ENCODE peak calls at places on chromosomes 16 and 17, in six cellular contexts. U, C, V, N, K and O are unnamed samples.

GRCh38 chr16:73177896-73178295 is 130.0 kb upstream of the ZFHX3 start:
- DNase-seq in C (no peak), K (no peak), N (no peak), U (no peak), V (no peak), O (no peak)

GRCh38 chr17:42289863-42290165 is 1.5 kb downstream of the STAT5A start:
- DNase-seq in N (no peak), V (peak; percentile 38), C (no peak), K (no peak), U (no peak), O (no peak)

GRCh38 chr16:20317117-20317516 is 10.2 kb downstream of the GP2 start:
- DNase-seq in U (no peak), N (no peak), C (no peak), V (no peak), K (no peak), O (no peak)

GRCh38 chr17:83057793-83058477 is 21.5 kb upstream of the METRNL start:
- DNase-seq in U (peak; percentile 81), C (no peak), K (no peak), V (peak; percentile 67), N (no peak), O (no peak)

GRCh38 chr16:74760007-74760767 is 14.4 kb downstream of the FA2H start:
- DNase-seq in V (no peak), N (no peak), C (no peak), U (no peak), K (no peak), O (peak; percentile 60)

GRCh38 chr16:9258423-9259051 is 167.1 kb downstream of the HAPSTR1 start:
- DNase-seq in K (peak; percentile 49), C (peak; percentile 70), U (no peak), N (peak; percentile 63), V (no peak), O (peak; percentile 66)

GRCh38 chr16:87757841-87758426 is 7.9 kb downstream of the KLHDC4 start:
- DNase-seq in K (peak; percentile 53), U (no peak), V (no peak), N (no peak), C (no peak), O (no peak)

GRCh38 chr16:1335996-1336395 is 2.6 kb downstream of the BAIAP3 start:
- DNase-seq in K (no peak), U (no peak), V (no peak), N (no peak), C (no peak), O (no peak)

GRCh38 chr17:66357037-66357436 is 54.6 kb downstream of the PRKCA start:
- DNase-seq in N (no peak), V (no peak), C (no peak), U (no peak), K (peak; percentile 14), O (no peak)

GRCh38 chr17:22703204-22703603 is 1010.9 kb downstream of the KCNJ18 start:
- DNase-seq in N (no peak), K (no peak), C (no peak), V (no peak), U (no peak), O (no peak)

GRCh38 chr17:58427807-58428206 is 10.5 kb upstream of the RNF43 start:
- DNase-seq in C (no peak), N (no peak), K (no peak), V (no peak), U (no peak), O (no peak)

GRCh38 chr17:57210224-57210553 is 46.1 kb upstream of the MSI2 start:
- DNase-seq in N (no peak), V (no peak), K (peak; percentile 71), C (no peak), U (no peak), O (no peak)

GRCh38 chr17:78351449-78352006 is 8.3 kb downstream of the SOCS3 start:
- DNase-seq in K (peak; percentile 99), C (no peak), V (peak; percentile 95), N (peak; percentile 93), U (peak; percentile 96), O (no peak)

GRCh38 chr16:3152273-3153076 is 17.6 kb downstream of the ZNF213 start:
- DNase-seq in N (peak; percentile 85), C (peak; percentile 82), K (peak; percentile 93), U (peak; percentile 86), V (peak; percentile 86), O (peak; percentile 73)
- TF ChIP-seq CTCF in N (peak; percentile 55), C (peak; percentile 80), K (peak; percentile 19), U (peak; percentile 46), V (peak; percentile 69), O (peak; percentile 62)

GRCh38 chr16:4814542-4815173 is 12.2 kb upstream of the ROGDI start:
- DNase-seq in K (no peak), N (no peak), U (no peak), C (no peak), V (no peak), O (no peak)
- TF ChIP-seq CTCF in K (no peak), N (no peak), U (peak; percentile 17), C (no peak), V (no peak), O (no peak)

GRCh38 chr17:45284176-45285140 is 22.6 kb upstream of the SPATA32 start:
- DNase-seq in K (no peak), N (no peak), V (no peak), C (peak; percentile 46), U (peak; percentile 75), O (no peak)
- TF ChIP-seq CTCF in K (no peak), N (no peak), V (peak; percentile 42), C (peak; percentile 70), U (peak; percentile 33), O (peak; percentile 44)

DNA sequence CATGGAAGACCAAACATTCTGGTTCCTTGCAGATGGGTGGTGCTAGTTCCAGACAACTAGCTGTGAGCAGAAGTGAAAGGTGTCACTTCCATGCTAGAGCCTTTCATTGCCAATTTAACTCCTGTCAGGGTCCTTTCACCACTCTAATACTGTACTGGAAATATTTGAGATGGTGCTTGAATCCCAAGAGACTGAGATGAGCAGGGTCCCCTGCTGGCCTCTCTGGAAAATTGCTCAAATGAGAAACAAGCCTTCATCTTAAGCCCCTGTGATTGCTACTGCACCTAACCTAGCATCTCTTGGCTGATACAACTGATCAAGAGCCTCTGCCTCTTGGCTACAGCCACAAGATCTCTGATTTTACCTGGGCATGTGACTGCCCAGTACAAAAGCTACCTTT is 7.4 kb upstream of the VAC14 start:
- DNase-seq in N (no peak), K (no peak), C (no peak), U (no peak), V (no peak), O (no peak)
- TF ChIP-seq CTCF in N (no peak), K (peak; percentile 5), C (peak; percentile 52), U (no peak), V (no peak), O (no peak)

GRCh38 chr17:36070427-36070826 is 6.4 kb downstream of the CCL18 start:
- DNase-seq in V (no peak), K (no peak), C (no peak), U (no peak), N (no peak), O (no peak)

GRCh38 chr17:36068524-36068923 is 4.5 kb downstream of the CCL18 start:
- DNase-seq in U (no peak), C (no peak), K (no peak), V (no peak), N (no peak), O (no peak)

GRCh38 chr17:36074365-36074764 is 10.3 kb downstream of the CCL18 start:
- DNase-seq in K (no peak), C (no peak), V (no peak), U (no peak), N (no peak), O (peak; percentile 17)

GRCh38 chr17:36069131-36069530 is 5.1 kb downstream of the CCL18 start:
- DNase-seq in V (no peak), C (no peak), U (no peak), K (no peak), N (no peak), O (no peak)

GRCh38 chr17:36072431-36073121 is 8.5 kb downstream of the CCL18 start:
- DNase-seq in C (peak; percentile 55), V (no peak), U (no peak), N (no peak), K (peak; percentile 60), O (peak; percentile 71)
- TF ChIP-seq CTCF in C (peak; percentile 87), V (peak; percentile 54), U (peak; percentile 70), N (peak; percentile 70), K (peak; percentile 54), O (peak; percentile 83)

GRCh38 chr16:17949713-17950112 is 386.8 kb downstream of the NPIPA8 start:
- DNase-seq in C (no peak), K (no peak), N (no peak), V (no peak), U (no peak), O (no peak)
- TF ChIP-seq CTCF in C (no peak), K (no peak), N (no peak), V (no peak), U (no peak), O (no peak)

DNA sequence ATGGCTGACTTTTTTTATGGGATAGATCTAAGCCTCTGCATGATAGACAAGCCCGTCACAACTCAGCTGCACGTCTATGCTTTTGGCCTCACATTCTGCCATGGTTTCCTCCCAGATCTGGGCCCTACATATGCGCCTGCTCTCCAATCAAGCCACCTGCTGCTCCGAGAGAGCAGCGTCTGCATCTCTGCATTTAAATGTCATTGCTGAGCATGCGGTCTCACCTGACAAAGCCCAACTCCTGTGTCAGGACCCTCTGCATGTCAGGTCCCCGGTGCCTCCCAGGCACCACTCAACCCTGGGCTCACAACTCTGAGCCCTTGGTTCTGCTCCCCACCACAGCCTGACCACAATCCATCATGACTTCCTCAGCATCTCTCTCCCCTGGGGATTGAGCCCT is 45.4 kb upstream of the SREBF1 start:
- DNase-seq in U (no peak), V (no peak), C (no peak), N (no peak), K (no peak), O (no peak)
- TF ChIP-seq CTCF in U (no peak), V (no peak), C (no peak), N (no peak), K (no peak), O (no peak)